ENCODE peak calls at places on chromosomes 13 and 19, in eight cellular contexts. M is activated T-cell treated with anti-CD3 and anti-CD28 coated beads, Interleukin-2, amount 50 U/mL, for 48 hours; X is breast epithelium; T is HS-27A; J is ascending aorta; S is pancreas; I is glomerular endothelial cell; Q is stimulated activated CD4-positive, alpha-beta T cell treated with anti-CD3 and anti-CD28 coated beads, Interleukin-4, amount 100 ng/mL, for 1 hour. O is an unnamed sample.

GRCh38 chr13:51959773-51960172 is 51.5 kb downstream of the ATP7B start:
- DNase-seq in M (no peak), X (no peak), T (no peak), J (no peak), S (no peak), I (no peak), Q (no peak), O (no peak)

GRCh38 chr19:45938733-45939319 is 24.2 kb upstream of the NANOS2 start:
- DNase-seq in M (no peak), X (no peak), T (no peak), J (no peak), S (no peak), I (no peak), Q (no peak), O (no peak)

GRCh38 chr13:111409413-111409812 is 89.0 kb downstream of the TEX29 start:
- DNase-seq in M (no peak), X (no peak), T (no peak), J (no peak), S (no peak), I (no peak), Q (no peak), O (no peak)

GRCh38 chr19:32138416-32138815 is 207.0 kb upstream of the ZNF507 start:
- DNase-seq in M (no peak), X (no peak), T (no peak), J (no peak), S (no peak), I (no peak), Q (no peak), O (no peak)

GRCh38 chr19:11008111-11008510 is 47.3 kb downstream of the SMARCA4 start:
- DNase-seq in M (no peak), X (no peak), T (no peak), J (no peak), S (no peak), I (no peak), Q (no peak), O (no peak)

GRCh38 chr19:11390933-11391680 is 7.0 kb upstream of the EPOR start:
- DNase-seq in M (no peak), X (no peak), T (no peak), J (no peak), S (no peak), I (no peak), Q (no peak), O (no peak)

GRCh38 chr19:55454787-55455243 is 6.6 kb downstream of the ISOC2 start:
- DNase-seq in M (peak; percentile 60), X (no peak), T (no peak), J (no peak), S (no peak), I (no peak), Q (peak; percentile 58), O (peak; percentile 59)

GRCh38 chr19:6663236-6664187 is 6.4 kb downstream of the TNFSF14 start:
- DNase-seq in M (peak; percentile 71), X (no peak), T (no peak), J (no peak), S (no peak), I (no peak), Q (peak; percentile 47), O (peak; percentile 62)

GRCh38 chr13:91232716-91233115 is 114.8 kb upstream of the MIR17HG start:
- DNase-seq in M (no peak), X (no peak), T (no peak), J (no peak), S (no peak), I (no peak), Q (no peak), O (no peak)

GRCh38 chr19:36547001-36547732 is 19.1 kb upstream of the ZNF260 start:
- DNase-seq in M (no peak), X (no peak), T (no peak), J (no peak), S (no peak), I (no peak), Q (no peak), O (no peak)

GRCh38 chr13:36986462-36987240 is 12.5 kb downstream of the ALG5 start:
- DNase-seq in M (no peak), X (no peak), T (no peak), J (no peak), S (no peak), I (no peak), Q (no peak), O (no peak)

GRCh38 chr13:39245688-39246087 is 207.4 kb downstream of the NHLRC3 start:
- DNase-seq in M (no peak), X (no peak), T (no peak), J (no peak), S (no peak), I (no peak), Q (no peak), O (no peak)

GRCh38 chr13:110628952-110629701 is 13.8 kb downstream of the NAXD start:
- DNase-seq in M (no peak), X (no peak), T (no peak), J (no peak), S (no peak), I (no peak), Q (no peak), O (no peak)

O was measured in activated naive CD4-positive, alpha-beta T cell treated with Interleukin-2 at 50 U/mL for 16 hours.